ENCODE peak calls at places on chromosomes 12 and 14, in four cellular contexts. K, Q, X and J are unnamed samples.

GRCh38 chr14:86003998-86004397 is 474.1 kb downstream of the FLRT2 start:
- DNase-seq in Q (peak), K (no peak), X (no peak), J (no peak)

GRCh38 chr12:356276-356988 is 32.7 kb downstream of the KDM5A start:
- DNase-seq in K (peak), Q (no peak), X (no peak), J (no peak)

GRCh38 chr12:3243376-3244084 is 166.4 kb downstream of the TSPAN9 start:
- DNase-seq in K (no peak), X (no peak), Q (no peak), J (no peak)

GRCh38 chr12:124564232-124564958 is 3.0 kb downstream of the NCOR2 start:
- DNase-seq in Q (no peak), X (no peak), K (no peak), J (no peak)

GRCh38 chr14:88831285-88831684 is 6.8 kb downstream of the TTC8 start:
- DNase-seq in K (no peak), Q (no peak), X (no peak), J (no peak)

GRCh38 chr12:101931498-101932326 is 54.3 kb downstream of the DRAM1 start:
- DNase-seq in Q (no peak), K (no peak), X (peak), J (no peak)

GRCh38 chr12:61911113-61911512 is 349.1 kb upstream of the USP15 start:
- DNase-seq in K (no peak), Q (no peak), X (no peak), J (no peak)

GRCh38 chr14:96400495-96400894 is 8.6 kb downstream of the AK7 start:
- DNase-seq in Q (no peak), X (no peak), K (no peak), J (no peak)

GRCh38 chr12:3753549-3754284 is 808 bp upstream of the CRACR2A start:
- DNase-seq in K (no peak), X (no peak), Q (no peak), J (no peak)

GRCh38 chr14:101812071-101812470 is 50.6 kb downstream of the PPP2R5C start:
- DNase-seq in Q (no peak), X (no peak), K (no peak), J (no peak)

GRCh38 chr14:101810897-101811620 is 49.5 kb downstream of the PPP2R5C start:
- DNase-seq in K (no peak), X (no peak), Q (no peak), J (no peak)

GRCh38 chr14:101808894-101809670 is 47.6 kb downstream of the PPP2R5C start:
- DNase-seq in Q (no peak), K (no peak), X (no peak), J (no peak)

GRCh38 chr14:101809671-101810514 is 48.4 kb downstream of the PPP2R5C start:
- DNase-seq in K (peak), Q (peak), X (peak), J (peak)

DNA sequence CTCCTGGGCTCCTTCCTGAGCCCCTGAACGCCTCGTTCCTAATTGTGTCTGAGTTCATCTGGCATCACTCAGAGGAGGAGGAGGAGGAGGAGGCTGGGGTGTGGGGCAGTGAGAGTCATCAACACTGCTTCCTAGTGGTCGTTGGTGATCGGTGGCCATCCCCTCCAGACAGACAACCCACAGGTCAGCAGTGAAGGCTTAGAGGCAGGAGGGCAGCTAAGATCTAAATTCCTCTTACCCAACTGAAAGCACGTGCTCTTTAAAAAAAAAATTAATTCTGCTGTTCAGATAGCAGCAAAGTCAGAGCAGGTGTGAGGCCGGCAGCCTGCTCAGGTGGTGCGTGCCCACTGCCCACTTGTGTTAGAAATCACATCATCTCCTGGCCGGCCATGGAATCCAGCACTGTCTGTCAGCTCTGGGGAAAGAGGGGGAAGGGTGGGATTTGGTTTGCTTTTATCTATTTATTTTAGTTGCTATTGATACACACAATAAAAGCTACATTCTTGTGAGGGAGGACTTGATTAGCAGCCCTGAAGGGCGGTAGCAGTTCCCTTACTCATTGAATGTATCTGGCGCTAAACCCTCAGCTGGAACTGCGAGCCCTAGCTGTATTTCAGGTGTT is 46.6 kb downstream of the PPP2R5C start:
- DNase-seq in K (peak), X (no peak), Q (peak), J (peak)
- TF ChIP-seq PBX3 in K (no peak), X (no peak), Q (no peak), J (no peak)

GRCh38 chr12:116820077-116820656 is 61.1 kb downstream of the HRK start:
- DNase-seq in K (no peak), X (no peak), Q (no peak), J (no peak)

GRCh38 chr12:116821291-116821690 is 60.0 kb downstream of the HRK start:
- DNase-seq in K (no peak), X (no peak), Q (no peak), J (no peak)

GRCh38 chr12:116813271-116814041 is 67.8 kb downstream of the HRK start:
- DNase-seq in K (no peak), X (no peak), Q (no peak), J (no peak)

GRCh38 chr12:116818948-116819832 is 62.1 kb downstream of the HRK start:
- DNase-seq in X (peak), K (peak), Q (peak), J (peak)

GRCh38 chr12:116818341-116818856 is 62.8 kb downstream of the HRK start:
- DNase-seq in X (no peak), Q (no peak), K (peak), J (no peak)
- TF ChIP-seq PBX3 in X (no peak), Q (no peak), K (no peak), J (no peak)

DNA sequence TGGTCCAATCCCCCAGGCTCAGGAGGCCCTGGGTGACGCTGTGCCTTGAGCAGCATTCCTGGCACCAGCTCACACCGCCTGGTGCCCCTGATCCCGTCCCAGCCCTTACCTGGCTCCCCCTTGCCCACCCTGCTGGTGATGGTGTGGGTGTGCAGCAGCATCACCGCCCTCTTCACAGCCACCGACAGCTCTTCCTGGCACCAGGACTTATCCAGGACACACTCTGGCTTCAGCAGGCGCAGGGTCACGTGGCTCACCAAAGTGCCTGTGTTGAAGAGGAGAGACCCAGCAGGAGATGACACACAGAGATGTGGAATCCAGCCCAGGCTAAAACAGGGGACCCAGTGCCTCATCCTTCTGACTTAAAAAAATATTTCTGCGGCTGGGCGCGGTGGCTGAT is 36.2 kb downstream of the GCN1 start:
- DNase-seq in X (no peak), Q (no peak), K (no peak), J (no peak)
- TF ChIP-seq PBX3 in X (no peak), Q (no peak), K (no peak), J (no peak)

GRCh38 chr14:32399920-32400319 is 70.8 kb downstream of the AKAP6 start:
- DNase-seq in X (peak), Q (no peak), K (no peak), J (no peak)

GRCh38 chr14:32400480-32400879 is 71.4 kb downstream of the AKAP6 start:
- DNase-seq in K (no peak), X (no peak), Q (no peak), J (no peak)

GRCh38 chr14:32394038-32394437 is 64.9 kb downstream of the AKAP6 start:
- DNase-seq in K (no peak), Q (no peak), X (no peak), J (no peak)

GRCh38 chr14:32396874-32397273 is 67.8 kb downstream of the AKAP6 start:
- DNase-seq in X (no peak), K (no peak), Q (no peak), J (no peak)

GRCh38 chr14:32397871-32398640 is 69.0 kb downstream of the AKAP6 start:
- DNase-seq in Q (no peak), X (no peak), K (no peak), J (no peak)
- TF ChIP-seq PBX3 in Q (no peak), X (no peak), K (peak), J (no peak)

DNA sequence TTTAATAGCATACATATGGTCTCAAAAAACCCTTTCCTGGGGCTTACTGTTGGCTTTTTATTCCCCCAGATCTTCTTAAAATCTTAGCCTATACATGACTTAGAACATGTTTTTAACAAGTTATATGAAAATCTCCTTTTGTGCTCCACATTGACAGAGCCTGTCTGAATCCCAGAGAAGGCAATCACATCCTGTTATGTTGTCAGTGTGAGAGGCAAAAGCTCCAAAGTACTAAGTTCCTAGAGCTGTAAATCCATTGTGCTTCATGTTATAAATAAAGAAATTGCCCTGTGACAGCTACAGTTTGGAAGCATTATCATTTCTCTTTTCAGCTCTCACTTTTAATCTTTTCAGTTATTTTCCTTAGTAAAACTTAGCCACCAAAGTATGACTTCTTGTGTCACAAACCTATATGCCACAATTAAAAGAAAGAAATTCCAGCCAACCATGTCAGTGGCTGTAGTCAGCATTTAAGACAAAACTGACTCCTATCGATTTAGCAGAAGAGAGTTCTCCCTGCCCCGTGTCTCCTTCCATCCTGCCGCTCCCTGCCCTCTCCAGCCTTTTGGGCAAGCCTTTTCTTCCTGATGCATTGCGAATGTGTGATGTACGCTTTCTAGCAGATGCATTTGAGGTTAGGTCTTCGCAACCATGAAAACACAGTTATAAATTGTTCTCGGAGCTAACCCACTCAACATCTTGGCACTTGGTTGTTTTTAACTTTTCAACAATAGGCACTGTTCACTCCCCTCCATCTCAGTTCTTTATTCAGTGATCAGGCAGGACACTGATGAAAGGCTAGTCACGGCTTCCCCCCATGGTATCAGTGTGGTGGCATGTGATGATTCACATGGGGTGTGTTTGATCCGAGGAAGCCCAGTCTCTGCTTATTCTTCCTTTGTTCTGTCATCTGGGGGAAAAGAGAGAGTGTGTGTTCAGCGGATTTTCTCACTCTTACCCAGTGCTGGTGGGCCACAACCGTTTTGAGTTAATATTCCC is 143.5 kb downstream of the SSPN start:
- DNase-seq in K (no peak), Q (no peak), X (no peak), J (no peak)
- TF ChIP-seq PBX3 in K (peak), Q (no peak), X (no peak), J (no peak)